ENCODE peak calls at places on chromosomes 11 and 22, in seven cellular contexts. One of them, this sample, is unnamed. For H3K79me1, the result is how much of the 10 kb centered on the place peaks cover.

GRCh38 chr22:48151641-48152040 is 1389.2 kb downstream of the TBC1D22A start:
- DNase-seq in H1: no peak
- DNase-seq in H9: no peak
- DNase-seq in trophoblast cell: no peak
- DNase-seq in neuronal stem cell: no peak
- DNase-seq in IMR-90: no peak
- DNase-seq in mesendoderm: no peak
- DNase-seq in this sample: no peak

GRCh38 chr11:87092567-87092966 is 54.8 kb downstream of the TMEM135 start:
- DNase-seq in trophoblast cell: no peak
- DNase-seq in neuronal stem cell: no peak
- DNase-seq in H9: no peak
- DNase-seq in mesendoderm: no peak
- DNase-seq in IMR-90: no peak
- DNase-seq in H1: no peak
- DNase-seq in this sample: no peak

GRCh38 chr11:115481528-115481927 is 22.7 kb downstream of the CADM1 start:
- DNase-seq in neuronal stem cell: no peak
- DNase-seq in trophoblast cell: no peak
- DNase-seq in H9: no peak
- DNase-seq in mesendoderm: no peak
- DNase-seq in IMR-90: no peak
- DNase-seq in H1: no peak
- DNase-seq in this sample: no peak

GRCh38 chr11:66011239-66011784 is 496 bp upstream of the CST6 start:
- DNase-seq in mesendoderm: peak
- DNase-seq in neuronal stem cell: no peak
- DNase-seq in H9: peak
- DNase-seq in trophoblast cell: peak
- DNase-seq in H1: no peak
- DNase-seq in IMR-90: peak
- DNase-seq in this sample: peak

GRCh38 chr11:88320149-88320559 is 17.4 kb downstream of the CTSC start:
- DNase-seq in trophoblast cell: no peak
- DNase-seq in mesendoderm: no peak
- DNase-seq in IMR-90: peak
- DNase-seq in H9: no peak
- DNase-seq in neuronal stem cell: no peak
- DNase-seq in H1: no peak
- DNase-seq in this sample: peak

GRCh38 chr11:105489431-105489830 is 120.4 kb upstream of the GRIA4 start:
- DNase-seq in trophoblast cell: no peak
- DNase-seq in IMR-90: peak
- DNase-seq in mesendoderm: no peak
- DNase-seq in neuronal stem cell: peak
- DNase-seq in H9: no peak
- DNase-seq in H1: no peak
- DNase-seq in this sample: peak

GRCh38 chr22:44137415-44137814 is 43.3 kb upstream of the PARVG start:
- DNase-seq in H1: no peak
- DNase-seq in neuronal stem cell: no peak
- DNase-seq in mesendoderm: no peak
- DNase-seq in H9: no peak
- DNase-seq in IMR-90: no peak
- DNase-seq in trophoblast cell: no peak
- DNase-seq in this sample: no peak

GRCh38 chr11:66268953-66269906 is 791 bp downstream of the RAB1B start:
- DNase-seq in trophoblast cell: peak
- DNase-seq in H1: peak
- DNase-seq in IMR-90: peak
- DNase-seq in H9: peak
- DNase-seq in mesendoderm: peak
- DNase-seq in neuronal stem cell: no peak
- DNase-seq in this sample: peak

GRCh38 chr11:61577383-61578118 is 3.3 kb downstream of the SYT7 start:
- DNase-seq in trophoblast cell: no peak
- DNase-seq in mesendoderm: peak
- DNase-seq in neuronal stem cell: no peak
- DNase-seq in H1: peak
- DNase-seq in IMR-90: no peak
- DNase-seq in H9: peak
- DNase-seq in this sample: no peak

GRCh38 chr22:17162731-17163130 is 3.7 kb upstream of the HDHD5 start:
- DNase-seq in trophoblast cell: no peak
- DNase-seq in H9: no peak
- DNase-seq in H1: no peak
- DNase-seq in mesendoderm: no peak
- DNase-seq in IMR-90: no peak
- DNase-seq in neuronal stem cell: no peak
- DNase-seq in this sample: no peak

GRCh38 chr11:75167617-75168016 is 16.7 kb downstream of the SLCO2B1 start:
- DNase-seq in H1: no peak
- DNase-seq in trophoblast cell: no peak
- DNase-seq in IMR-90: no peak
- DNase-seq in neuronal stem cell: no peak
- DNase-seq in H9: no peak
- DNase-seq in mesendoderm: no peak
- DNase-seq in this sample: no peak

GRCh38 chr22:20299736-20300136 is 20.1 kb downstream of the DGCR6L start:
- DNase-seq in IMR-90: peak
- DNase-seq in trophoblast cell: no peak
- DNase-seq in H1: no peak
- DNase-seq in H9: no peak
- DNase-seq in neuronal stem cell: no peak
- DNase-seq in mesendoderm: no peak
- DNase-seq in this sample: peak

GRCh38 chr11:75691804-75692203 is 23.0 kb upstream of the MAP6 start:
- DNase-seq in H9: no peak
- DNase-seq in mesendoderm: no peak
- DNase-seq in trophoblast cell: no peak
- DNase-seq in neuronal stem cell: no peak
- DNase-seq in IMR-90: no peak
- DNase-seq in H1: no peak
- DNase-seq in this sample: no peak

GRCh38 chr22:33600113-33600512 is 320.2 kb downstream of the LARGE1 start:
- DNase-seq in trophoblast cell: no peak
- DNase-seq in mesendoderm: no peak
- DNase-seq in neuronal stem cell: no peak
- DNase-seq in H9: no peak
- DNase-seq in H1: no peak
- DNase-seq in IMR-90: no peak
- DNase-seq in this sample: no peak

GRCh38 chr22:44347098-44347497 is 34.3 kb upstream of the SHISAL1 start:
- DNase-seq in neuronal stem cell: no peak
- DNase-seq in H9: no peak
- DNase-seq in H1: no peak
- DNase-seq in IMR-90: peak
- DNase-seq in mesendoderm: no peak
- DNase-seq in trophoblast cell: peak
- DNase-seq in this sample: no peak

GRCh38 chr11:121459413-121460041 is 6.8 kb upstream of the SORL1-AS1 start:
- DNase-seq in IMR-90: no peak
- DNase-seq in H9: no peak
- DNase-seq in mesendoderm: no peak
- DNase-seq in H1: no peak
- DNase-seq in neuronal stem cell: no peak
- DNase-seq in trophoblast cell: no peak
- DNase-seq in this sample: no peak

GRCh38 chr11:24093410-24093809 is 403.4 kb upstream of the LUZP2 start:
- DNase-seq in IMR-90: no peak
- DNase-seq in neuronal stem cell: no peak
- DNase-seq in H1: no peak
- DNase-seq in H9: no peak
- DNase-seq in trophoblast cell: no peak
- DNase-seq in mesendoderm: no peak
- DNase-seq in this sample: no peak

DNA sequence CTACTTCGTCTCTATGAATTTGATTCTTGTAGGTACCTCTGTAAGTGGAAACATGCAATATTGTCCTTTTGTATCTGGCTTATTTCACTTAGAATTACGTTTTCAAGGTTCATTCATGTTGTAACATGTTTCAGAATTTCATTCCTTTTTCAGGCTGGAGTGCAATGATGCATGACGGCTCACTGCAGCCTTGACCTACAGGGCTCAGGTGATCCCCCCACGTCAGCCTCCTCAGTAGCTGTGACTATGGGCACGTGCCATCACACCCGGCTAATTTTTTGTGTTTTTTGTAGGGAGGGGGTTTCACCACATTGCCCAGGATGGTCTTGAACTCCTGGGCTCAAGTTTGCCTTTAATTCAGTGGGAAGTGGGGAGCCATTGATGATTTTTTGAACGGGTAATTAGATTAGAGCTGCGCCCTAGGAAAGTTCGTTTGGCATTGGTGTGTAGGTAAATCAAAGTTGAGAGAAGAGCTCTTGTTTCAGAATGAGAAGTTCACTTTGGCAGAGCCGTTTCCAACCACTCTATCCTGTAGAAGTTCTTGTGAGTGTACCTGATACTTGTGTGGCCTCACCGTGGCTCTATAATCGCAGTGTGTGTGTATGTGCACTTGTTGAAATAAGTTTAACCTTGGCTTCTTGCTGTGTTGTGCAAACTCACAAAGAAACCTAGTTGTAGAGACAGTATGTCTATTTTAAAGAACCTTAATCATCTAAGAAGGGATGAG is 115.9 kb downstream of the NAV2 start:
- DNase-seq in neuronal stem cell: no peak
- DNase-seq in H9: no peak
- DNase-seq in IMR-90: no peak
- DNase-seq in mesendoderm: no peak
- DNase-seq in trophoblast cell: peak
- DNase-seq in H1: no peak
- DNase-seq in this sample: no peak
- H3K9ac ChIP-seq in neuronal stem cell: no peak
- H3K9ac ChIP-seq in H9: no peak
- H3K9ac ChIP-seq in IMR-90: no peak
- H3K9ac ChIP-seq in mesendoderm: no peak
- H3K9ac ChIP-seq in trophoblast cell: no peak
- H3K9ac ChIP-seq in H1: no peak
- H3K9ac ChIP-seq in this sample: no peak

DNA sequence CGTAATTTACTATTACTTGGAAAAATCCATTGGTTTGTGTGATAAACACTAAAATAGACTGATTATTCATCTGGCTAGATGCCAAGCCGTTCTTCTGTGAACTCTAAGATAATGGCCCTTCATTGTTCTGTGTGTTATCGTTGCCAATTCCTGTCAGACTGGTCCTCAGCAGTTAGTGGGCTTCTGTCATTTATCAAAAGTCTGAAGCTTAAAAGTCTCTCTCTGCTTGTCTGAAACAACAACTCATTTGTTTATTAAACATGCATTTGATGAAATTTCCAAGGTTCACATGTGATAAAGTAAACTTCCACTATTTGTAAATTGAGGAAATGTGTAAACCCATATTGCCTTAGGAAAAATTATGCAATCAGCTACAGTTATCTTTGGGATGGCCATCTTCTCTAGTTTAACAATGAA is 21.1 kb upstream of the RDX start:
- DNase-seq in neuronal stem cell: no peak
- DNase-seq in H9: no peak
- DNase-seq in mesendoderm: peak
- DNase-seq in H1: no peak
- DNase-seq in trophoblast cell: peak
- DNase-seq in IMR-90: peak
- DNase-seq in this sample: peak
- H3K79me1 ChIP-seq in neuronal stem cell: under half
- H3K79me1 ChIP-seq in H9: under half
- H3K79me1 ChIP-seq in mesendoderm: under half
- H3K79me1 ChIP-seq in H1: under half
- H3K79me1 ChIP-seq in trophoblast cell: under half
- H3K79me1 ChIP-seq in IMR-90: under half
- H3K79me1 ChIP-seq in this sample: under half

DNA sequence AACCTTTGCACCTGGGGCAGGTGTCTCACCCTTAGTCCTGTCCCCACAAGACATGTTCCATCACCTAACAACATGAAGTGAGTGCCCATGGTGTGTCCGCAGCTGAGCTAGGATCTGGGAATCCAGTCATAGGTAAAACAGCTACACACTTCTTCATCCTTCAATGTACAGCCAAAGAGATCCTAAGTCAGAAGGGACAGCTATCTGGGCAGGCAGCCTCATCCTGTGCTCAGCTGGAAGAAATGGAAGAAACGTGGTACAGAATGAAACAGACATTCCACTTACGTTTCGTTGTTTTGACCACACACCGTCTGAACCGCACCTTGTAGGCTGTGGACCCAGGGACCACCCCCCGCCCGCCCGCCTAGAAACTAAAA is 30.8 kb downstream of the PDGFB start:
- DNase-seq in H1: no peak
- DNase-seq in trophoblast cell: peak
- DNase-seq in H9: no peak
- DNase-seq in IMR-90: no peak
- DNase-seq in mesendoderm: no peak
- DNase-seq in neuronal stem cell: no peak
- DNase-seq in this sample: no peak
- H3K4me2 ChIP-seq in H1: peak
- H3K4me2 ChIP-seq in trophoblast cell: peak
- H3K4me2 ChIP-seq in H9: peak
- H3K4me2 ChIP-seq in IMR-90: no peak
- H3K4me2 ChIP-seq in mesendoderm: no peak
- H3K4me2 ChIP-seq in neuronal stem cell: peak
- H3K4me2 ChIP-seq in this sample: no peak

GRCh38 chr11:64164392-64165312 is 1.3 kb downstream of the MACROD1 start:
- DNase-seq in H1: peak
- DNase-seq in neuronal stem cell: no peak
- DNase-seq in trophoblast cell: peak
- DNase-seq in H9: peak
- DNase-seq in IMR-90: no peak
- DNase-seq in mesendoderm: peak
- DNase-seq in this sample: no peak
- H3K9ac ChIP-seq in H1: no peak
- H3K9ac ChIP-seq in neuronal stem cell: peak
- H3K9ac ChIP-seq in trophoblast cell: no peak
- H3K9ac ChIP-seq in H9: no peak
- H3K9ac ChIP-seq in IMR-90: peak
- H3K9ac ChIP-seq in mesendoderm: peak
- H3K9ac ChIP-seq in this sample: peak

GRCh38 chr22:28772633-28773460 is at the start of gene CCDC117:
- DNase-seq in IMR-90: peak
- DNase-seq in H9: peak
- DNase-seq in neuronal stem cell: peak
- DNase-seq in mesendoderm: peak
- DNase-seq in H1: peak
- DNase-seq in trophoblast cell: peak
- DNase-seq in this sample: peak
- H3K79me1 ChIP-seq in IMR-90: under half
- H3K79me1 ChIP-seq in H9: under half
- H3K79me1 ChIP-seq in neuronal stem cell: under half
- H3K79me1 ChIP-seq in mesendoderm: under half
- H3K79me1 ChIP-seq in H1: under half
- H3K79me1 ChIP-seq in trophoblast cell: under half
- H3K79me1 ChIP-seq in this sample: under half

GRCh38 chr22:37999236-37999635 is 14.9 kb upstream of the SOX10 start:
- DNase-seq in mesendoderm: no peak
- DNase-seq in IMR-90: no peak
- DNase-seq in H9: no peak
- DNase-seq in neuronal stem cell: no peak
- DNase-seq in H1: no peak
- DNase-seq in trophoblast cell: no peak
- DNase-seq in this sample: no peak
- H3K4me2 ChIP-seq in mesendoderm: no peak
- H3K4me2 ChIP-seq in IMR-90: no peak
- H3K4me2 ChIP-seq in H9: no peak
- H3K4me2 ChIP-seq in neuronal stem cell: no peak
- H3K4me2 ChIP-seq in H1: no peak
- H3K4me2 ChIP-seq in trophoblast cell: no peak
- H3K4me2 ChIP-seq in this sample: no peak

GRCh38 chr22:50058338-50059184 is 463 bp upstream of the TTLL8 start:
- DNase-seq in H1: no peak
- DNase-seq in mesendoderm: no peak
- DNase-seq in neuronal stem cell: no peak
- DNase-seq in trophoblast cell: no peak
- DNase-seq in IMR-90: no peak
- DNase-seq in H9: peak
- DNase-seq in this sample: no peak
- H3K9ac ChIP-seq in H1: no peak
- H3K9ac ChIP-seq in mesendoderm: peak
- H3K9ac ChIP-seq in neuronal stem cell: peak
- H3K9ac ChIP-seq in trophoblast cell: no peak
- H3K9ac ChIP-seq in IMR-90: no peak
- H3K9ac ChIP-seq in H9: no peak
- H3K9ac ChIP-seq in this sample: no peak